ENCODE peak calls at places on chromosomes 13 and 19, in eight cellular contexts. R, A, Y, F, J, D, P and N are unnamed samples.

GRCh38 chr13:32585625-32586021 is 629 bp upstream of the PDS5B start:
- DNase-seq in J (no peak), A (peak; percentile 1), F (peak; percentile 28), R (peak; percentile 23), Y (peak; percentile 16), P (peak; percentile 40), D (no peak), N (peak; percentile 10)

GRCh38 chr13:112783135-112783945 is 93.5 kb downstream of the ATP11A start:
- DNase-seq in F (peak; percentile 46), J (no peak), A (no peak), R (no peak), P (peak; percentile 59), D (peak; percentile 83), Y (no peak), N (no peak)

GRCh38 chr19:2045501-2046045 is 5.5 kb downstream of the MKNK2 start:
- DNase-seq in Y (no peak), D (no peak), R (no peak), P (no peak), J (no peak), F (no peak), A (no peak), N (no peak)

GRCh38 chr13:98529171-98529570 is 47.7 kb downstream of the STK24 start:
- DNase-seq in R (no peak), J (no peak), Y (no peak), P (no peak), F (no peak), D (no peak), A (no peak), N (no peak)

GRCh38 chr13:85724554-85725432 is 74.4 kb downstream of the SLITRK6 start:
- DNase-seq in Y (no peak), R (no peak), F (no peak), A (no peak), D (peak; percentile 91), P (no peak), J (no peak), N (no peak)

GRCh38 chr19:39405261-39405912 is 1.3 kb upstream of the ZFP36 start:
- DNase-seq in P (no peak), A (no peak), Y (no peak), D (no peak), R (no peak), J (no peak), F (peak; percentile 38), N (no peak)

GRCh38 chr13:33723365-33723764 is 94.6 kb upstream of the RFC3 start:
- DNase-seq in D (peak; percentile 11), J (no peak), P (no peak), A (no peak), R (no peak), Y (no peak), F (no peak), N (no peak)

GRCh38 chr13:111339366-111340143 is 19.1 kb downstream of the TEX29 start:
- DNase-seq in P (no peak), A (no peak), D (no peak), J (no peak), Y (no peak), R (no peak), F (no peak), N (no peak)

GRCh38 chr13:93903909-93904308 is 575.6 kb downstream of the DCT start:
- DNase-seq in D (peak; percentile 62), R (no peak), A (no peak), J (no peak), Y (no peak), F (no peak), P (no peak), N (no peak)

GRCh38 chr13:45564108-45564507 is 51.4 kb downstream of the ERICH6B start:
- DNase-seq in J (peak; percentile 59), P (no peak), R (no peak), D (peak; percentile 81), F (no peak), A (no peak), Y (no peak), N (no peak)

GRCh38 chr19:43681826-43682225 is 11.9 kb upstream of the PLAUR start:
- DNase-seq in J (no peak), R (no peak), A (no peak), P (no peak), F (no peak), D (no peak), Y (no peak), N (no peak)

GRCh38 chr19:10338940-10339339 is 484 bp downstream of the ICAM3 start:
- DNase-seq in D (no peak), F (no peak), Y (no peak), R (no peak), P (no peak), J (no peak), A (no peak), N (no peak)

GRCh38 chr13:26538363-26539317 is 18.8 kb upstream of the WASF3 start:
- DNase-seq in R (no peak), J (no peak), A (no peak), F (no peak), Y (no peak), D (no peak), P (no peak), N (no peak)

GRCh38 chr19:16628984-16629691 is 1.1 kb upstream of the MED26 start:
- DNase-seq in R (no peak), P (peak; percentile 54), A (no peak), J (no peak), Y (no peak), F (peak; percentile 59), D (peak; percentile 69), N (no peak)

GRCh38 chr19:47507031-47507430 is 7.8 kb downstream of the NAPA start:
- DNase-seq in J (no peak), F (no peak), A (no peak), Y (no peak), P (no peak), R (no peak), D (no peak), N (no peak)

DNA sequence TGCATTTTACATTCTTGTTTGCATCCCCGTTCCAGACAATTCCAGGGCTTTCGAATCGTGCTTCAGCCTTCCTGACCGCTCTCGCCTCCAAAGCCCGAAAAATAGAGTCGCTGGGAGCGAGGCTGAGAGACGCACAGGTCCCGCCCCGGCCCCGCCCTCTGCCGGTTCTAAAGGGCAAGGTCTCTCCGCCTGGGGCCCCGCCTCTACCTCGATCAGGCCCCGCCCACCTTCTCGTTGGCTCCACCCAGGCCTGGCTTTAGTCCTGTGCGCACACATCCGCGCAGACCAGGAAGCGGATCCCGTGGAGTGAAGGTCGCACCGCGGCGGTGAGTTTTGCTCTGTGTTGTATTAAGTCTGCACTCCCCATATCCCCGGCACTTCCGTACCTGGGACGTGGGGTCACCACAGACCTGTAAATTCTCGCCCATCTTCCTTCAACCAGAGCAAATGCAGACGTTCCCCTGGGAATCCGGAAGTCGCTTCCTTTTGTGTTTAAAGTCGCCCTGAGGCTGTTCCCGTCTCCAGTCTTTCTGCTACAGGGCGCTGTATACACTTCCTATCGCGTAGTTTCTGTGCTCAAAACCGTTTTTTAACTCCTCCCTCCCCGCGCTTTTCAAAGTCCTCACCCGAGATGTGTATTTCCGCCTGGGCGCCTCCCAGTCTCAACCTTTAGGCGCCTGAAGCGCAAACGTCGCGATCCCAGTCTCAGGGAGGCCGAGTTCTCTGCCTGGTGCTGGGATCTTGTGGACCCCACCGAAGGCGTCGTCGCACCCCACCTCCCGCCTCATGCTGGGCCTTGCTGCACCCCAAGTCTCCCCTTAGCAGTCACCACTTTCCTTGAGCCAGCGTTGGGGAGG is at the start of gene ZNF701:
- DNase-seq in F (peak; percentile 96), Y (peak; percentile 98), D (peak; percentile 92), P (peak; percentile 99), A (no peak), J (peak; percentile 70), R (peak; percentile 99), N (peak; percentile 98)
- TF ChIP-seq CTCF in F (peak; percentile 23), Y (no peak), D (no peak), P (no peak), A (no peak), J (peak; percentile 25), R (peak; percentile 72), N (peak; percentile 55)

DNA sequence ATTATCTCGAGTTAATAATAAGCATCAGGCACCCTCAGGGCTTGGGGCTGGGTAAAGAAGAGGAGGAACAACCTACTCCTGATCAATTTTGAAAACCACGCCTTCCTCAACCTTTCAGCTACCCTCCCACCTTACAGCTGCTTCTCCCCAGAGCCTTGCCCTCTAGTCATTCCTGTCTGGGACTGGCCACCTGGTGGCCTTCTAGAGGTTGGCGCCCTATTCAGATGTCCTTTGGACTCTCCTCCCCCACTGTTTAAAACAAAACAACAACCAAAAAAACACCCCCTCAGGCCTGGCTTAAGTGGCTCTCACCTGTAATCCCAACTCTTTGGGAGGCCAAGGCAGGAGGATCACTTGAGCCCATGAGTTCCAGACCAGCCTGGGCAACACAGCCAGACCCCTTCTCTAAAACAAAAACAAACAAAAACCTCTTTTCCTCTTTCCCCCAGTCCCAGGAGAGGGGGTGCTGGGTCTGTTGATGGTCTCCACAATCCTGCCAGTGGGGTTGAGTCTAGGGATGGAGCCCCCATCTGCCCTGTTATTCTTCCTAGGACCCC is 62.3 kb downstream of the CCDC70 start:
- DNase-seq in A (no peak), Y (no peak), F (no peak), D (no peak), P (no peak), J (no peak), R (no peak), N (peak; percentile 35)
- TF ChIP-seq CTCF in A (no peak), Y (no peak), F (no peak), D (no peak), P (no peak), J (peak; percentile 41), R (peak; percentile 30), N (peak; percentile 59)

GRCh38 chr13:99973786-99974185 is 2.2 kb upstream of the ZIC5 start:
- DNase-seq in R (no peak), F (no peak), P (no peak), D (no peak), Y (no peak), A (no peak), J (no peak), N (no peak)
- TF ChIP-seq CTCF in R (no peak), F (no peak), P (no peak), D (no peak), Y (no peak), A (no peak), J (no peak), N (no peak)

GRCh38 chr13:77494226-77494625 is 41.3 kb upstream of the SCEL start:
- DNase-seq in A (no peak), J (no peak), P (no peak), Y (no peak), D (no peak), R (no peak), F (no peak), N (no peak)

GRCh38 chr13:77492982-77493381 is 42.5 kb upstream of the SCEL start:
- DNase-seq in R (no peak), P (no peak), A (peak; percentile 7), J (no peak), D (peak; percentile 42), Y (no peak), F (no peak), N (no peak)

DNA sequence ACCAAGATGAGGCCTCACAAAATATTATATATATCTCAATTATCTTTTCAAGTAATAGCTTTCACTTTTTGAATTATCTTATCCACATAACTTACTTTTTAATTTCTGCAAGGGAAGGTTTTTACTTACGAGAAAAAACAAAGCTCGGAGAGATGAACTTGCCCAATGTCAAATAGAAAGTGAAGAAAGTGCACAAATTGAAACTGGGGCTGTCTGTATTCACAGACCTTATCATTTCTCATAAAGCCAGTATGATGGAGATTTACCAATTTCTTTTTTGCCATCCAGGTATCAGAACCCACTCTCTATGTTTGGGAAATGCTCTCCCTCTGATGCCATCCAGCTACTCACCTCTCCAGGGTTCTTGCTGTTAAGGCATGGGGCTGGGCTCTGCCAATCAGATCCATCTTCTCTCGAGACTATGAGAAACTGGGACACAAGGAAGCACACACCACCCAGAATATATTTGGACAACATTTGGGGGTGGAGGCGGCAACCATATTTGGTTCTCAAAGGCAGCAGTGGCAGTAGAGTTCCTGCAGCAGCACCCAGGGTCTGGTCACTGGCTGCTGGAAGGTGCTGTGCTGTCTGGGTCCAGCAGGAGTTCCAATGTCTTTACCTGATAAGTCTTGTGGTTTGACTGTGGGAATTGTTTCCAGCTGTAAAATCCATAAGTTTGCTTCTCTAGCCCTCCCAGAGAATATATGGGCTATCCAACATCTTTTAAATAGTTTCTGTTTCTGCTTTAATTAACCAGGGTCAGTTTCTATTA is 45.8 kb upstream of the SCEL start:
- DNase-seq in R (no peak), F (no peak), D (no peak), P (no peak), A (no peak), J (no peak), Y (no peak), N (no peak)
- TF ChIP-seq CTCF in R (no peak), F (no peak), D (no peak), P (no peak), A (no peak), J (no peak), Y (no peak), N (no peak)